ENCODE peak calls at places on chromosome 14, in five cellular contexts. P is CD8-positive, alpha-beta T cell; X is neuronal stem cell; B is cardiac muscle cell; I is breast epithelium. L is an unnamed sample.
A peak's percentile ranks its signal among the peaks of the same experiment; 100 is the strongest.

GRCh38 chr14:24804813-24805212 is 170.8 kb upstream of the GZMB start:
- DNase-seq in B (no peak), X (no peak), I (no peak), P (no peak), L (no peak)

GRCh38 chr14:32620303-32620702 is 291.2 kb downstream of the AKAP6 start:
- DNase-seq in P (no peak), B (no peak), X (no peak), I (no peak), L (no peak)

GRCh38 chr14:34254031-34254430 is 208.0 kb downstream of the SPTSSA start:
- DNase-seq in I (no peak), B (no peak), P (no peak), X (no peak), L (no peak)

GRCh38 chr14:57487771-57488170 is 5.9 kb downstream of the CCDC198 start:
- DNase-seq in B (no peak), I (no peak), P (no peak), X (no peak), L (no peak)

GRCh38 chr14:54659365-54659764 is 92.4 kb downstream of the SAMD4A start:
- DNase-seq in X (no peak), P (no peak), I (no peak), B (no peak), L (no peak)

GRCh38 chr14:92950193-92950540 is 27.2 kb downstream of the CHGA start:
- DNase-seq in B (peak; percentile 29), X (no peak), I (no peak), P (no peak), L (no peak)

GRCh38 chr14:94827711-94828505 is 58.0 kb upstream of the GSC start:
- DNase-seq in P (no peak), X (no peak), I (peak; percentile 81), B (no peak), L (no peak)

GRCh38 chr14:34713122-34713680 is 1.2 kb downstream of the CFL2 start:
- DNase-seq in P (no peak), X (no peak), I (no peak), B (no peak), L (no peak)

GRCh38 chr14:101402936-101403660 is 158.2 kb upstream of the DIO3 start:
- DNase-seq in P (no peak), X (no peak), B (no peak), I (no peak), L (no peak)

GRCh38 chr14:90968025-90968424 is 92.4 kb downstream of the RPS6KA5 start:
- DNase-seq in P (no peak), I (no peak), B (no peak), X (no peak), L (no peak)

DNA sequence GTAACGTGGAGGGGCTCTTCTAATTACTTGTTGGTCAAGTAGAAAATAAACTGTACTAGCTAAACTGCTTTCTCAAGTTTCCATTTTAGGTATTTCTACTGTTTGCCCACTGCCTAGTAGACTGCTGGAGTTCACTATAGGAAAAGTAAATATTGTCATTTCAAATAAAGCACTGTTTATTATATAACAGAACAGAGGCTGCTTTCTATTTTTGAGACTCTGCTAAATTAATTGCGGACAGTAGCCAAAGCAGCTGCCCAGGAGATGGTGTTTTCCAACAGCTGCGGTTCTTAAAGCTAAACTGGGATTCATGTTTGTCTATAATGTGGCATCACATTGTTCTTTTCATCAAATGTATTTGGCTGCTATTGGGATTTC is 15.9 kb upstream of the SIX1 start:
- DNase-seq in B (no peak), X (no peak), I (no peak), P (no peak), L (no peak)
- H3K27ac ChIP-seq in B (no peak overlapping the region), X (no peak overlapping the region), I (no peak overlapping the region), P (no peak overlapping the region), L (no peak overlapping the region)

DNA sequence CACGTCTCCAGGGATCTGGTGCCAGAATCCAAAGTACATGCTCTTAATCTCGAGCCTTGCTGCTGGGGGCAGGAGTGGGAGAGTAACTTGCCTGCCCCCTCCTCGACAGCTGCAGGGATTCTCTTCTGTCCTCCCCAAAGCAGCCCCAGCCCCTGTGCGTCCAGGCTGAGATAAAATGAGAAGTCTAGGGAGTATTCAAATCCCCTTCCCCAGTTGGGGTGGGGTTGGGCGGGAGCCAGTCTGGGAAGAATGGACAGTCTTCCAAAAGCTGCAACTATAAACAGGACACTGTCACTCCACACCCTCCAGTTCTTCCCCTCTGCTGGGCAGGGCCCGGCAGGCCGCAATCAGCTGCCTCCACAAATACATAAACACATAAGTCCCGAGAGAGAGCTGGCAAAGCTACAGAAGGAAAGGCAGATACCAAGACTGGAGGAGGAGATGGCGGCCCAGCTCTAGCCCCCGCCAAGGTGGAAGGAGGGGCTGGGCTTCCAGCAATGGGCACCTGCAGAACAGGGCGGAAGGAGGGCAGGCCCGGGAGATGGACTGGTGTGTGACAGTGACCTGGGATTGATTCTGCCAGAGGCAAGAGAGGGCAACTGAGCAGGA is 12.7 kb downstream of the LTBP2 start:
- DNase-seq in I (no peak), P (no peak), B (no peak), X (no peak), L (no peak)
- H3K27ac ChIP-seq in I (peak overlapping the region; percentile 18), P (no peak overlapping the region), B (peak overlapping the region; percentile 57), X (no peak overlapping the region), L (no peak overlapping the region)

DNA sequence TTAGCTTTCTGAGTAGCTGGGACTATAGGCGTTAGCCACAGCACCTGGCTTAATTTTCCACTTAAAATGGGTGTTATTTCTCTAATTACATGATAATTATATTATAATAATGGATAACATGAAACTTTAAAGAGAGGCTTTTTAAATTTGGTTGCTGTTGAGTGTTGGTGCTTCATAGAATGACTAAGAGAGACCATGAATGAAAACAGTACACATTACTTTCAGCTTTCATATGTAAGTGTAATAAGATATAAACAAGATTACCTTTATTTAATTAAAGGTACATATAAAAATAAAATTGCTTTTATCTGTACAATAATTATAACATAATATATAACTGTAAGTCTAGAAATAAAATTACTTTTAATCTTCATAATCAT is 459.3 kb upstream of the RGS6 start:
- DNase-seq in I (no peak), B (no peak), X (no peak), P (no peak), L (no peak)
- H3K27ac ChIP-seq in I (no peak overlapping the region), B (no peak overlapping the region), X (no peak overlapping the region), P (no peak overlapping the region), L (no peak overlapping the region)

GRCh38 chr14:70907996-70908917 is 998 bp downstream of the PCNX1 start:
- DNase-seq in X (no peak), P (peak; percentile 80), B (peak; percentile 62), I (peak; percentile 38), L (peak; percentile 21)

GRCh38 chr14:70906785-70907171 is 481 bp upstream of the PCNX1 start:
- DNase-seq in B (no peak), X (no peak), I (no peak), P (no peak), L (no peak)

GRCh38 chr14:70904376-70904775 is 2.9 kb upstream of the PCNX1 start:
- DNase-seq in P (no peak), B (no peak), I (no peak), X (no peak), L (no peak)

GRCh38 chr14:70907172-70907995 is at the start of gene PCNX1:
- DNase-seq in X (peak; percentile 86), I (peak; percentile 79), B (peak; percentile 96), P (peak; percentile 95), L (peak; percentile 71)

GRCh38 chr14:70905316-70905715 is 1.9 kb upstream of the PCNX1 start:
- DNase-seq in P (no peak), B (no peak), X (no peak), I (no peak), L (no peak)
- H3K27ac ChIP-seq in P (no peak overlapping the region), B (no peak overlapping the region), X (no peak overlapping the region), I (peak overlapping the region; percentile 97), L (no peak overlapping the region)

DNA sequence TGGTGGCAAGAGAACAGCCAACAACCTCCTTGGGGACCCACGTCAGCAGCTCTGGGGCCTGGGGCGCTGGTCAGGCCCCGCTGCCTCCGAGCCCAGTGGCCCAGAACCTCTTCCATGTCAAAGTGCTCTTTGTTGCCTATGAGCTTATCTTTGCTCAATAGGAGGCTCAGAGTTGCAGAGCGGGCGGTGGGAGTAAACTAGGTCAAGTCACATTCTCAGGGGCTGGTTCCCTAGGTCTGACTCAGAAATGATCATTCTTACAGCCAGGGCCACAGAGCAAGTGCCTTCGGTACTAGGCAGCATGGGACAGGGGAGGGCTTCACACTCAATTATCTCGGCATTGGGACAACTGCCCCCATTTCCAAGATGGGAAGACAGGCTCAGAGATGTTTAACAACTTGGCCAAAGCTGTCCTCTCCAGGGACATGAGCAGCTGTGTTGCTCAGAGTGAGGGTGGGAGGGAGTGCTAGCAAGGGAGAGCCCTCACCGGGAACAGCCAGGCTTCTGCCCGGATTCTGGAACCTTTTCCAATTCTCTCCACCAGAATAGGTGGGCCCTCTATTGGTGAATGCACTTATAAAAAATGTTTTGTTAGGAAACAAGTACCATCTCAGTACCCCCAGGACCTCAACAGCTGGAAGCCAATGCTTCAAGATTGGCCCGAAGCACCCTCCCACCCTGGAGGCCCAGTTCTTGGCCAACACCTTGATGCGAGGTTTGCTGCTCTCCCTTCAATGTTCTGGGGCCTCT is 11.9 kb downstream of the SLC25A29 start:
- DNase-seq in X (no peak), P (no peak), B (no peak), I (no peak), L (no peak)
- H3K27ac ChIP-seq in X (no peak overlapping the region), P (no peak overlapping the region), B (no peak overlapping the region), I (peak overlapping the region; percentile 6), L (peak overlapping the region; percentile 58)

GRCh38 chr14:74956000-74956279 is 543 bp upstream of the PGF start:
- DNase-seq in B (no peak), P (no peak), I (no peak), X (no peak), L (no peak)
- H3K27ac ChIP-seq in B (peak overlapping the region; percentile 90), P (no peak overlapping the region), I (peak overlapping the region; percentile 65), X (no peak overlapping the region), L (no peak overlapping the region)

GRCh38 chr14:21078726-21079125 is 8.6 kb downstream of the ARHGEF40 start:
- DNase-seq in X (no peak), I (no peak), B (no peak), P (no peak), L (no peak)
- H3K27ac ChIP-seq in X (no peak overlapping the region), I (no peak overlapping the region), B (no peak overlapping the region), P (no peak overlapping the region), L (no peak overlapping the region)

DNA sequence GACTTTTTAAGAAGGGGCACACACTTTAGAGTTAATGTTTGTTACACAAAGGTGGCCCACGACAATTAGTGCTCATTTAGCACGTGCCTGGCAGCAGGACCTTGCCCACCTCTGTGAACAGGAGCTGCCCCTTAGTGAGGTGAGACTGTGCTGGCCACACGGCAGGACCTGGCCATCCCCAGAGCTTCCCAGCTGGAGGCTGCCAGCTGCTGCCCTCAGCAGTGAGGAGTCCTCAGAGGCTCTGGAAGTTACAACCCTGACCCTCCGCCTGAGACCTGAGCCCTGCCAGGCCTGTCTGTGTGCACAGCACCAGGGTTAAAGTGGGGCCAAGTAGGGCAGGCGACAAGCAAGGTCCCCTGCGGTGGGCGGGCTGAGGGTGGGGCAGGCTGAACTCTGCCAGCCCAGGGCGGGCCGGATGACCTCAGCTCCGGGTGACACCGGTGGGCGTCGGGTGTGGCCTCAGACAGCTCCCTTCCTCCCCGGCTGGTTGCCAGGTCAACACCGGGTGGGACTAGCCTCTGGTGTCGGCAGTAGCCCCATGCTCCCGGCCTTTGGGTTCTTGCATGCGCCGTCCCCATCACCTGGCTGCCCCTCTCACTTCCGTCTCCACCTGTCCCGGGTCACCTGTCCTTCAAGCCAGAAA is 9.2 kb upstream of the LBHD2 start:
- DNase-seq in P (no peak), I (no peak), X (no peak), B (peak; percentile 18), L (no peak)
- H3K27ac ChIP-seq in P (no peak overlapping the region), I (peak overlapping the region; percentile 52), X (no peak overlapping the region), B (no peak overlapping the region), L (no peak overlapping the region)

GRCh38 chr14:72800848-72801370 is 93.0 kb downstream of the DPF3 start:
- DNase-seq in I (no peak), P (no peak), B (no peak), X (no peak), L (no peak)
- H3K27ac ChIP-seq in I (no peak overlapping the region), P (no peak overlapping the region), B (no peak overlapping the region), X (no peak overlapping the region), L (peak overlapping the region; percentile 96)